ENCODE peak calls at places on chromosomes 4 and X, in ten cellular contexts. B is suprapubic skin; O is uterus; L is neural crest cell; K is cardiac muscle cell; F is breast epithelium; W is AG10803; T is mucosa of descending colon; G is omental fat pad; A is CD4-positive, alpha-beta T cell. S is an unnamed sample.

GRCh38 chr4:1648962-1649361 is 35.2 kb downstream of the FAM53A start:
- DNase-seq in O (no peak), G (no peak), W (no peak), T (no peak), K (no peak), L (no peak), A (no peak), F (no peak), B (no peak), S (no peak)

GRCh38 chr4:139956436-139957107 is 197.4 kb downstream of the MAML3 start:
- DNase-seq in A (no peak), K (peak), O (peak), F (no peak), B (no peak), T (no peak), L (no peak), G (no peak), W (no peak), S (no peak)

GRCh38 chrX:20527458-20528099 is 260.9 kb upstream of the RPS6KA3 start:
- DNase-seq in F (no peak), A (no peak), B (no peak), L (no peak), K (peak), O (no peak), G (no peak), T (no peak), W (peak), S (peak)

GRCh38 chrX:109902665-109903064 is 100.2 kb upstream of the TMEM164 start:
- DNase-seq in F (no peak), L (no peak), B (no peak), G (no peak), K (peak), W (peak), O (no peak), A (no peak), T (no peak), S (no peak)

GRCh38 chr4:102168580-102168979 is 176.7 kb downstream of the SLC39A8 start:
- DNase-seq in F (no peak), K (no peak), W (no peak), B (no peak), A (no peak), T (no peak), L (no peak), O (no peak), G (no peak), S (no peak)

GRCh38 chr4:48187813-48188212 is 53.8 kb upstream of the TXK start:
- DNase-seq in L (no peak), T (no peak), B (no peak), O (no peak), A (no peak), K (peak), W (no peak), G (no peak), F (no peak), S (no peak)

GRCh38 chrX:6226646-6227444 is 1.8 kb downstream of the NLGN4X start:
- DNase-seq in B (no peak), L (peak), K (no peak), T (no peak), G (no peak), A (no peak), O (no peak), W (no peak), F (no peak), S (no peak)

GRCh38 chrX:81957900-81958545 is 756.1 kb downstream of the SH3BGRL start:
- DNase-seq in T (no peak), A (no peak), K (no peak), L (no peak), W (no peak), O (no peak), F (no peak), G (no peak), B (no peak), S (peak)

GRCh38 chr4:142353149-142353738 is 492.9 kb downstream of the INPP4B start:
- DNase-seq in A (no peak), L (no peak), W (peak), G (no peak), K (peak), O (no peak), T (peak), F (no peak), B (no peak), S (no peak)

GRCh38 chr4:168386002-168386401 is 67.5 kb upstream of the DDX60 start:
- DNase-seq in F (no peak), W (peak), O (no peak), T (no peak), B (no peak), L (no peak), K (peak), A (no peak), G (no peak), S (no peak)

GRCh38 chr4:124179521-124180186 is 532.9 kb downstream of the ANKRD50 start:
- DNase-seq in A (no peak), G (no peak), W (no peak), L (no peak), F (no peak), K (no peak), O (no peak), T (no peak), B (no peak), S (no peak)

GRCh38 chr4:88791274-88791673 is 93.6 kb upstream of the NAP1L5 start:
- DNase-seq in T (no peak), L (no peak), O (no peak), G (no peak), F (no peak), A (no peak), W (peak), K (peak), B (no peak), S (no peak)
- TF ChIP-seq CTCF in T (no peak), L (no peak), O (no peak), G (no peak), F (no peak), A (no peak), W (peak), K (peak), B (no peak), S (peak)

DNA sequence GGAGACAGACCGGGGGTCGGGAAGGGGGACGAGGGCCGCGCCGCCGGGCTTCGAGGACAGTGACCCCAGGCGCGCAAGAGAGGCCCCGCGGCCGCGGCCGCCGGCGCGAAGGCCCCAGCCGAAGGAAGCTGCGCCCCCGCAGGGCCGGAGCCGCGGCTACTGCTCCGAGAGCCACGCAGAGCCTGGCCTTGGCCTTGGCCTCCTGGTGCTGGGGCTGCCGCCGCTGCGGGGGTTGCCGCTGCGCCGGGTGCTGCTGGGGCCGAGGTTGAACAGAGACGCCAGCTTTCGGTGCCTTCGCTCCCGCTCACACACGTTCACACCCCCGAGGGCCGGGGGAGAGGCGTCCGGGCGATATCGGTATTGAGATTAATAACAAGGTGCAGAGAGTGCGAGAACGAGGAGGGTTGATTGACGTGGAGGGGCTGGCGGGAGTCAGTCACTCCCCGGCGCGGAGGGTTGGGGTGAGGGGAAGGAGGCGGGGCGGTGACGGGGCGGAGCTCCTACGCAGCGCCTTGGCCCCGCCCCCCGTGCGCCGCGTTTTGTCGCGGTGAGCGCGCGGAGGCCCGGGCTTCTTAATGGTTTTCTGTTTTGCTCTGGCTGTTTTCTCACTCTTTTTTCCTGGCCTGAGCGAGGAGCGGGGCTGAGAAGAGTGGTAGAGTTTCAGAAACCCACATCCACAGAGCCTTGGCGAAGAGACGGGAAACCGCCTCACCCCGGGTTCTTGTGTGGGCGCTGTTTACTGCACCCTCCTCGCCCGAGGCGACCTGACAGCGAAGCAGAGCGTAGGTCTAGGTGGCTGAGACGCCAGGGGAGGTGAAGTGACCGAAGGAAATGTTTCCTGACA is 890 bp upstream of the CNOT6L start:
- DNase-seq in O (peak), G (peak), F (peak), W (peak), L (peak), A (peak), B (peak), K (peak), T (peak), S (peak)
- TF ChIP-seq CTCF in O (no peak), G (no peak), F (no peak), W (peak), L (no peak), A (no peak), B (no peak), K (no peak), T (no peak), S (peak)

DNA sequence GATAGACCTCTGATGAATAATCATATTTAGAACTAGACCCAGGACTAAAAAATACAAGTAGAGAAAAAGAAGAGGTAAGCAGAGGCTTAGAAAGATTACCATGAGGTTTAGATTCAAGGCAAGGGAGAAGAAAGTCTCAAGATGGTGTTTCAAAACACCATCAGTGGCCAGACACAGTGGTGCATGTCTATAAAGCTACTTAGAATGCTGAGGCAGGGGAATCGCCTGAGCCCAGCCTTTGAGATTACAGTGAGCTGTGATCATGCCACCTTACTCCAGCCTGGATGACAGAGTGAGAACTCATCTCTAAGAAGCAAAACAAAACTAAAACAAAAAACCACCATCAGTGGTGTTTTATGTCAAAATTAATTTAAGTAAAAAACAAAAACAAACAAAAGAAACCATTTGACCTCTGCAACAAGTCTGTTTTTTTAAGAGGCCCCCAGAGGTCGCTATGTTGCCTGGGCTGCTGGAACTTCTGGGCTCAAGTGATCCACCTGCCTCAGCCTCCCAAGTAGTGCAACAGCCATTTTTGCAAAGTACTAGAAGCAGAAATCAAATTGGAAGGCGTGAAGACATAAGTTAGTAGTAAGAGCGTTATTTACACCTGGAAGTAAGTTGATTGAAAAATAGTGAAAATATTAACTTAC is 784.3 kb downstream of the ADGRL3 start:
- DNase-seq in G (no peak), L (no peak), F (no peak), A (no peak), W (no peak), K (no peak), O (no peak), B (no peak), T (no peak), S (no peak)
- TF ChIP-seq CTCF in G (no peak), L (no peak), F (no peak), A (no peak), W (no peak), K (no peak), O (no peak), B (no peak), T (no peak), S (no peak)

GRCh38 chrX:18436017-18436416 is 10.6 kb downstream of the CDKL5 start:
- DNase-seq in B (no peak), K (no peak), A (no peak), O (no peak), L (no peak), G (no peak), T (no peak), F (no peak), W (no peak), S (no peak)

GRCh38 chrX:18440835-18441234 is 15.4 kb downstream of the CDKL5 start:
- DNase-seq in O (no peak), W (no peak), B (no peak), G (no peak), F (no peak), K (no peak), A (no peak), T (no peak), L (no peak), S (no peak)

GRCh38 chrX:18434896-18435295 is 9.5 kb downstream of the CDKL5 start:
- DNase-seq in F (no peak), O (no peak), K (no peak), A (no peak), L (no peak), W (no peak), B (no peak), T (no peak), G (no peak), S (no peak)
- TF ChIP-seq CTCF in F (no peak), O (no peak), K (no peak), A (no peak), L (no peak), W (no peak), B (no peak), T (no peak), G (no peak), S (no peak)

GRCh38 chr4:183078634-183079033 is 20.4 kb upstream of the WWC2 start:
- DNase-seq in B (no peak), W (no peak), O (no peak), F (no peak), L (no peak), A (no peak), T (no peak), G (no peak), K (no peak), S (no peak)
- TF ChIP-seq CTCF in B (no peak), W (no peak), O (no peak), F (no peak), L (no peak), A (no peak), T (no peak), G (no peak), K (no peak), S (no peak)

DNA sequence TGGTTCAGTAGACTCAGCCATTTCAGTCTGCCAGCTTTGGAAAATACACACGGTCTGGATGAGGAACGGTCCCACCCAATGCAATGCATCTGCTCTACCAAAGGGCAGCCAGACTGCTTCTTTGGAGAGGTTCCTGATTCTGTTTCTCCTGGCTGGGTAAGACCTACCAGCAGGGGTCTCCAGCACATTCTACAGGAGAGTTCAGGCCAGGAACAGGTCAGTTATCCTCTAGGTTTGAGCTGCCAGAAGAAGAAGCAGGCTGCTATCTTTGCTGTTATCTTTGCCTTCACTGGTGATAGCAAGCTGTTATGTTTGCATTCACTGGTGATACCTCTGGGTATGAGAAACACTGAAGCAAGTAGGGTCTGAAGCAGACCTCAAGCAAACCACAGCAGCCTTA is 45.5 kb upstream of the PBDC1 start:
- DNase-seq in G (no peak), W (no peak), B (no peak), L (no peak), F (no peak), T (peak), O (no peak), K (no peak), A (no peak), S (no peak)
- TF ChIP-seq CTCF in G (no peak), W (no peak), B (no peak), L (no peak), F (no peak), T (no peak), O (no peak), K (no peak), A (no peak), S (peak)

GRCh38 chr4:99998062-99998880 is 48.2 kb upstream of the H2AZ1 start:
- DNase-seq in F (no peak), B (no peak), W (peak), T (peak), O (no peak), L (no peak), G (no peak), A (no peak), K (peak), S (peak)
- TF ChIP-seq CTCF in F (no peak), B (no peak), W (peak), T (no peak), O (no peak), L (peak), G (no peak), A (peak), K (peak), S (peak)

GRCh38 chr4:3372933-3373465 is 68.8 kb upstream of the HGFAC start:
- DNase-seq in B (no peak), K (no peak), O (no peak), F (no peak), L (no peak), W (no peak), A (no peak), T (peak), G (no peak), S (peak)
- TF ChIP-seq CTCF in B (no peak), K (no peak), O (no peak), F (no peak), L (no peak), W (no peak), A (no peak), T (no peak), G (no peak), S (no peak)

S was measured in GM10248.